ENCODE peak calls at places on chromosomes 13 and 19, in four cellular contexts. G is HepG2, K is SK-N-SH, C is K562. S is an unnamed sample.

GRCh38 chr19:46116121-46116520 is 8.4 kb downstream of the IGFL3 start:
- DNase-seq in K (no peak), G (no peak), C (no peak), S (no peak)

GRCh38 chr13:51928231-51928630 is 66.5 kb downstream of the CCDC70 start:
- DNase-seq in C (no peak), G (no peak), K (no peak), S (no peak)

GRCh38 chr19:19356901-19357566 is 36.4 kb downstream of the MAU2 start:
- DNase-seq in G (no peak), C (no peak), K (no peak), S (no peak)

GRCh38 chr19:35122687-35123551 is 7.3 kb downstream of the FXYD3 start:
- DNase-seq in C (no peak), G (no peak), K (no peak), S (no peak)

GRCh38 chr13:113579686-113580085 is 4.9 kb upstream of the TFDP1 start:
- DNase-seq in G (no peak), C (no peak), K (no peak), S (no peak)

GRCh38 chr13:37446503-37446902 is 152.1 kb downstream of the POSTN start:
- DNase-seq in K (no peak), G (no peak), C (no peak), S (no peak)

GRCh38 chr19:48715276-48715675 is 4.2 kb downstream of the MAMSTR start:
- DNase-seq in G (no peak), K (no peak), C (no peak), S (no peak)

GRCh38 chr19:5225486-5226345 is 114.9 kb downstream of the PTPRS start:
- DNase-seq in G (peak), C (peak), K (peak), S (no peak)

GRCh38 chr13:106367361-106367781 is 168.1 kb downstream of the EFNB2 start:
- DNase-seq in K (no peak), G (no peak), C (no peak), S (no peak)

GRCh38 chr19:4581381-4582111 is 22.1 kb upstream of the SEMA6B start:
- DNase-seq in C (peak), G (no peak), K (peak), S (no peak)

GRCh38 chr13:44317752-44318550 is 55.7 kb upstream of the SERP2 start:
- DNase-seq in C (no peak), G (no peak), K (no peak), S (no peak)
- TF ChIP-seq ELF1 in C (no peak), G (no peak), K (no peak), S (no peak)

DNA sequence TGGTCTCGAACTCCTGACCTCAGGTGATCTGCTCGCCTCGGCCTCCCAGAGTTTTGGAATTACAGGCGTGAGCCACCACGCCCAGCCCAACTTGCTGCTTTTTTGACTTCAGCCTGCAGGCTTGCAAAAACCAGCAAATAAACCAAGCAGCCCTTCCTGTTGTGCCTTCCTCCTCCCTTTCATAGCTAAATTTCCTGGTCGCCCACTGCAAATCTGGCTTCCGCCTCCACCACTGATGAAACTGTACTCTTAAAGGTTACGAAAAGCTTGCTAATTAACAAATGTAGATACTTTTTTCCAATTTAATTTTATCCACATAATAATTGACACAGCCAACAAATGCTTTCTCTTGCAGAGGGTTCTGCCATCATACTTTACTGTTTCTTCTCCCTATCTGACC is 8.1 kb upstream of the RASL11A start:
- DNase-seq in K (no peak), G (no peak), C (no peak), S (no peak)
- TF ChIP-seq ELF1 in K (no peak), G (no peak), C (no peak), S (no peak)

GRCh38 chr19:12791345-12792047 is at the start of gene JUNB:
- DNase-seq in K (peak), G (peak), C (peak), S (peak)

GRCh38 chr19:12788682-12789097 is 2.6 kb upstream of the JUNB start:
- DNase-seq in C (no peak), K (peak), G (peak), S (no peak)

GRCh38 chr19:12789098-12789903 is 2.0 kb upstream of the JUNB start:
- DNase-seq in G (no peak), C (no peak), K (no peak), S (no peak)

GRCh38 chr19:12790628-12791344 is 500 bp upstream of the JUNB start:
- DNase-seq in G (no peak), K (no peak), C (no peak), S (no peak)

DNA sequence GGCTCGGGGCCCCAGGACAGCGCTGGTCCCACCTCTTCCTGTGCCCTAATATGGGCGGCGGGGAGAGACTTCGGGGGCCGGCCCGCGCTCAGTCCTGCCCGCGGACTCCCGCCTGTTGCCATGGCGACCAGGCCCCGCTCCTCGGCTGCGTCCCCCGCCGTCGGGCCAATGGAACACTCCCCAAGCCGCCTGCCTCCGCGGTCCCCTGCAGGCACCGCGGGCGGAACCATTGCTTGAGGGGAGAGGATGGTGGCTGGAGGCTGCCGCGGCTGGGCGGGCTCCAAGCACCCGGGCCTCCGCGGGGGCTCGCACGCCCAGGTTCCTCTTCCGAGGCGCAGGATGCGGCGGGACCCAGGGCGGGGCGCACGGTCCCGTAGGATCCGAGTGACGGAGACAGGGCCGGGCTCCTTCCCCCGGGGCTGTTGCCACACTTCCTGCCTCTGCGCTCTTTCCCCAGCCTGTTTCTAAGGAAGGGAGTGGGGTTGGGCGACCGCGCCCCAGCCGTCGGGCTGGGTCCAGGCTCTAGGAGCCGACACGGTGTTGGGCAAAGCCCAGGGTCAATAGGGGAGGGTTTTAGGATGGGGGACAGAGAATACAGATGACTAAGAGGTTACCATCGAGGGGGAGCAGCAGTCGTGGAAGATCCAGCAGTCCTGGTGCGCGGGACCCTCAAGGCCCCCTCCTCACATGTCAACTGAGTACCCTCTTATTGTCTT is 1.2 kb upstream of the JUNB start:
- DNase-seq in K (peak), C (peak), G (peak), S (peak)
- TF ChIP-seq ELF1 in K (no peak), C (peak), G (peak), S (no peak)

DNA sequence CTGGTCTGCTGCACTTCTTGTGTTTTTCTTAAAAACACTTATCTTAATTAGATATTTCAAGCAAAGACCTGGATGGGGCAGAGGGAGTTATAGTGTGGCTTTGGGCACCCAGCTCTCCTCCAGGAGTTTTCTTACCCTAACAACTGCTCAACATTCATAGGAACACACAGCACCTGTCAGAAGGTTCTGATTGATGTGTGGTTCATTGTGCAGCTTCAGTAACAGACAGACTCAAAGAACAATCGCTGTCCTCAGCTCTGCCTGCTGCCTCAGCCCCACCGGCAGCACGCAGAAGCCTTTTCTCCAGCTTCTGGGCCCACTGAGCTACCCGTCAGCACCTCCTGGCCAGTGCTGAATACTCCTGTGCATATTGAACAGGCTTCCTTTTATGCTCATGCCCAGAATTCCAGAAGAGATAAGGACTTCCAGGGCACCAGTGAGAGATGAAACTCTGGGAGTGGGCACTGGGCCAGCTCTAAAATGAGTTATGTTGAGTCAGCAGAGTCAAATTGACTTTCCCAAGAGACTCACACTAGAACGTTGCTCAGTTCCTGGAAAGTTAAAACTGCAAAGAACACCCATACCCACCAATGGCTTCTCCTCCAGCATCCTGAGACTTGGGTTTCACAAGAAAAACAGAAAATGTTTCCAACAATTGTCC is 119.3 kb downstream of the COL4A1 start:
- DNase-seq in C (no peak), K (peak), G (no peak), S (no peak)
- TF ChIP-seq ELF1 in C (no peak), K (no peak), G (no peak), S (no peak)

GRCh38 chr19:6886272-6886671 is 1.1 kb upstream of the ADGRE1 start:
- DNase-seq in G (no peak), C (no peak), K (no peak), S (no peak)
- TF ChIP-seq ELF1 in G (no peak), C (no peak), K (no peak), S (no peak)

S was measured in HCT116.